ENCODE peak calls at places on chromosome 5, in five cellular contexts. R is colonic mucosa; Q is stimulated activated CD8-positive, alpha-beta memory T cell treated with anti-CD3 and anti-CD28 coated beads, Interleukin-4, amount 100 ng/mL, for 4 hours; A is NCI-H1417; W is IMR-90. E is an unnamed sample.

GRCh38 chr5:93649234-93649900 is 66.3 kb downstream of the NR2F1 start:
- DNase-seq in R (no peak), Q (no peak), A (no peak), W (no peak), E (no peak)

GRCh38 chr5:115977988-115978387 is 15.7 kb downstream of the LVRN start:
- DNase-seq in R (no peak), Q (no peak), A (no peak), W (peak; percentile 92), E (no peak)

GRCh38 chr5:61631438-61631941 is 299.4 kb downstream of the ZSWIM6 start:
- DNase-seq in R (no peak), Q (no peak), A (no peak), W (peak; percentile 20), E (no peak)

GRCh38 chr5:2656186-2656585 is 95.3 kb downstream of the IRX2 start:
- DNase-seq in R (no peak), Q (no peak), A (no peak), W (peak; percentile 2), E (no peak)

GRCh38 chr5:146041180-146041789 is 64.1 kb downstream of the PLAC8L1 start:
- DNase-seq in R (no peak), Q (no peak), A (no peak), W (no peak), E (no peak)

GRCh38 chr5:88290801-88291200 is 22.2 kb upstream of the TMEM161B start:
- DNase-seq in R (no peak), Q (no peak), A (no peak), W (peak; percentile 72), E (no peak)

GRCh38 chr5:179754024-179754423 is 21.4 kb downstream of the MAML1 start:
- DNase-seq in R (no peak), Q (no peak), A (no peak), W (no peak), E (no peak)

GRCh38 chr5:172868924-172869565 is 35.0 kb downstream of the ERGIC1 start:
- DNase-seq in R (no peak), Q (no peak), A (no peak), W (peak; percentile 96), E (no peak)

GRCh38 chr5:37533851-37534250 is 154.7 kb downstream of the WDR70 start:
- DNase-seq in R (no peak), Q (no peak), A (no peak), W (peak; percentile 64), E (no peak)

GRCh38 chr5:51632027-51632426 is 248.8 kb downstream of the ISL1 start:
- DNase-seq in R (no peak), Q (no peak), A (no peak), W (no peak), E (no peak)

GRCh38 chr5:73419414-73420390 is 28.9 kb downstream of the FOXD1 start:
- DNase-seq in R (no peak), Q (no peak), A (no peak), W (peak; percentile 86), E (no peak)

GRCh38 chr5:172438304-172438652 is 16.0 kb downstream of the SH3PXD2B start:
- DNase-seq in R (no peak), Q (no peak), A (no peak), W (no peak), E (no peak)

GRCh38 chr5:180423133-180423532 is 70.0 kb upstream of the GFPT2 start:
- DNase-seq in R (no peak), Q (no peak), A (no peak), W (no peak), E (no peak)

GRCh38 chr5:112779531-112779930 is 41.8 kb downstream of the APC start:
- DNase-seq in R (no peak), Q (no peak), A (no peak), W (peak; percentile 84), E (no peak)

GRCh38 chr5:94240064-94240463 is 378.3 kb downstream of the KIAA0825 start:
- DNase-seq in R (no peak), Q (no peak), A (no peak), W (no peak), E (no peak)

GRCh38 chr5:79552984-79553383 is 39.0 kb upstream of the HOMER1 start:
- DNase-seq in R (no peak), Q (no peak), A (no peak), W (peak; percentile 46), E (no peak)

GRCh38 chr5:172245046-172245445 is 38.5 kb downstream of the UBTD2 start:
- DNase-seq in R (no peak), Q (no peak), A (no peak), W (no peak), E (no peak)

GRCh38 chr5:139149477-139150199 is 48.5 kb downstream of the SIL1 start:
- DNase-seq in R (no peak), Q (no peak), A (no peak), W (peak; percentile 73), E (no peak)

GRCh38 chr5:119032653-119033052 is 38.2 kb upstream of the DMXL1 start:
- DNase-seq in R (no peak), Q (no peak), A (no peak), W (peak; percentile 59), E (no peak)

GRCh38 chr5:149345892-149346222 is 558 bp downstream of the GRPEL2 start:
- DNase-seq in R (no peak), Q (no peak), A (no peak), W (peak; percentile 50), E (no peak)

GRCh38 chr5:62256161-62257017 is 49.6 kb upstream of the KIF2A start:
- DNase-seq in R (no peak), Q (no peak), A (peak; percentile 3), W (no peak), E (no peak)

GRCh38 chr5:18113724-18114123 is 479.5 kb downstream of the TAF11L14 start:
- DNase-seq in R (no peak), Q (no peak), A (peak; percentile 34), W (peak; percentile 12), E (no peak)

GRCh38 chr5:151082976-151083651 is 2.3 kb upstream of the TNIP1 start:
- DNase-seq in R (peak; percentile 81), Q (peak; percentile 52), A (no peak), W (peak; percentile 36), E (peak; percentile 79)